ENCODE peak calls at places on chromosomes 5 and 9, in eight cellular contexts. One of them, this sample, is unnamed.

GRCh38 chr5:76468625-76469410 is 65.7 kb downstream of the IQGAP2 start:
- DNase-seq in CD8-positive, alpha-beta memory T cell: no peak
- DNase-seq in NCI-H345: no peak
- DNase-seq in AML-193: peak
- DNase-seq in stimulated activated naive CD8-positive, alpha-beta T cell treated with anti-CD3 and anti-CD28 coated beads, Interleukin-15, amount 100 ng/mL, for 72 hours: no peak
- DNase-seq in effector memory CD4-positive, alpha-beta T cell: no peak
- DNase-seq in activated naive CD4-positive, alpha-beta T cell treated with anti-CD3 and anti-CD28 coated beads, Interleukin-2, amount 50 U/mL, for 16 hours: no peak
- DNase-seq in glomerular endothelial cell: no peak
- DNase-seq in this sample: no peak

GRCh38 chr5:180169246-180170110 is 39.5 kb downstream of the RASGEF1C start:
- DNase-seq in CD8-positive, alpha-beta memory T cell: no peak
- DNase-seq in NCI-H345: no peak
- DNase-seq in AML-193: no peak
- DNase-seq in stimulated activated naive CD8-positive, alpha-beta T cell treated with anti-CD3 and anti-CD28 coated beads, Interleukin-15, amount 100 ng/mL, for 72 hours: no peak
- DNase-seq in effector memory CD4-positive, alpha-beta T cell: no peak
- DNase-seq in activated naive CD4-positive, alpha-beta T cell treated with anti-CD3 and anti-CD28 coated beads, Interleukin-2, amount 50 U/mL, for 16 hours: no peak
- DNase-seq in glomerular endothelial cell: no peak
- DNase-seq in this sample: no peak

GRCh38 chr9:6054280-6055099 is 39.1 kb upstream of the RANBP6 start:
- DNase-seq in CD8-positive, alpha-beta memory T cell: peak
- DNase-seq in NCI-H345: peak
- DNase-seq in AML-193: peak
- DNase-seq in stimulated activated naive CD8-positive, alpha-beta T cell treated with anti-CD3 and anti-CD28 coated beads, Interleukin-15, amount 100 ng/mL, for 72 hours: peak
- DNase-seq in effector memory CD4-positive, alpha-beta T cell: peak
- DNase-seq in activated naive CD4-positive, alpha-beta T cell treated with anti-CD3 and anti-CD28 coated beads, Interleukin-2, amount 50 U/mL, for 16 hours: peak
- DNase-seq in glomerular endothelial cell: peak
- DNase-seq in this sample: peak

GRCh38 chr5:127299678-127300077 is 9.1 kb downstream of the MEGF10 start:
- DNase-seq in CD8-positive, alpha-beta memory T cell: no peak
- DNase-seq in NCI-H345: no peak
- DNase-seq in AML-193: no peak
- DNase-seq in stimulated activated naive CD8-positive, alpha-beta T cell treated with anti-CD3 and anti-CD28 coated beads, Interleukin-15, amount 100 ng/mL, for 72 hours: no peak
- DNase-seq in effector memory CD4-positive, alpha-beta T cell: no peak
- DNase-seq in activated naive CD4-positive, alpha-beta T cell treated with anti-CD3 and anti-CD28 coated beads, Interleukin-2, amount 50 U/mL, for 16 hours: no peak
- DNase-seq in glomerular endothelial cell: no peak
- DNase-seq in this sample: no peak

GRCh38 chr5:25028994-25029393 is 384.2 kb upstream of the CDH10 start:
- DNase-seq in CD8-positive, alpha-beta memory T cell: no peak
- DNase-seq in NCI-H345: peak
- DNase-seq in AML-193: no peak
- DNase-seq in stimulated activated naive CD8-positive, alpha-beta T cell treated with anti-CD3 and anti-CD28 coated beads, Interleukin-15, amount 100 ng/mL, for 72 hours: no peak
- DNase-seq in effector memory CD4-positive, alpha-beta T cell: no peak
- DNase-seq in activated naive CD4-positive, alpha-beta T cell treated with anti-CD3 and anti-CD28 coated beads, Interleukin-2, amount 50 U/mL, for 16 hours: no peak
- DNase-seq in glomerular endothelial cell: no peak
- DNase-seq in this sample: no peak

GRCh38 chr9:26665676-26666075 is 226.9 kb downstream of the CAAP1 start:
- DNase-seq in CD8-positive, alpha-beta memory T cell: no peak
- DNase-seq in NCI-H345: no peak
- DNase-seq in AML-193: no peak
- DNase-seq in stimulated activated naive CD8-positive, alpha-beta T cell treated with anti-CD3 and anti-CD28 coated beads, Interleukin-15, amount 100 ng/mL, for 72 hours: no peak
- DNase-seq in effector memory CD4-positive, alpha-beta T cell: no peak
- DNase-seq in activated naive CD4-positive, alpha-beta T cell treated with anti-CD3 and anti-CD28 coated beads, Interleukin-2, amount 50 U/mL, for 16 hours: no peak
- DNase-seq in glomerular endothelial cell: no peak
- DNase-seq in this sample: no peak

GRCh38 chr9:105994970-105995369 is 300.6 kb downstream of the TMEM38B start:
- DNase-seq in CD8-positive, alpha-beta memory T cell: no peak
- DNase-seq in NCI-H345: peak
- DNase-seq in AML-193: no peak
- DNase-seq in stimulated activated naive CD8-positive, alpha-beta T cell treated with anti-CD3 and anti-CD28 coated beads, Interleukin-15, amount 100 ng/mL, for 72 hours: no peak
- DNase-seq in effector memory CD4-positive, alpha-beta T cell: no peak
- DNase-seq in activated naive CD4-positive, alpha-beta T cell treated with anti-CD3 and anti-CD28 coated beads, Interleukin-2, amount 50 U/mL, for 16 hours: no peak
- DNase-seq in glomerular endothelial cell: no peak
- DNase-seq in this sample: no peak

GRCh38 chr5:151075698-151076331 is 5.0 kb downstream of the TNIP1 start:
- DNase-seq in CD8-positive, alpha-beta memory T cell: no peak
- DNase-seq in NCI-H345: no peak
- DNase-seq in AML-193: no peak
- DNase-seq in stimulated activated naive CD8-positive, alpha-beta T cell treated with anti-CD3 and anti-CD28 coated beads, Interleukin-15, amount 100 ng/mL, for 72 hours: no peak
- DNase-seq in effector memory CD4-positive, alpha-beta T cell: no peak
- DNase-seq in activated naive CD4-positive, alpha-beta T cell treated with anti-CD3 and anti-CD28 coated beads, Interleukin-2, amount 50 U/mL, for 16 hours: no peak
- DNase-seq in glomerular endothelial cell: no peak
- DNase-seq in this sample: no peak

GRCh38 chr5:64807505-64807904 is 38.8 kb downstream of the CWC27 start:
- DNase-seq in CD8-positive, alpha-beta memory T cell: no peak
- DNase-seq in NCI-H345: no peak
- DNase-seq in AML-193: no peak
- DNase-seq in stimulated activated naive CD8-positive, alpha-beta T cell treated with anti-CD3 and anti-CD28 coated beads, Interleukin-15, amount 100 ng/mL, for 72 hours: no peak
- DNase-seq in effector memory CD4-positive, alpha-beta T cell: no peak
- DNase-seq in activated naive CD4-positive, alpha-beta T cell treated with anti-CD3 and anti-CD28 coated beads, Interleukin-2, amount 50 U/mL, for 16 hours: no peak
- DNase-seq in glomerular endothelial cell: no peak
- DNase-seq in this sample: no peak

GRCh38 chr5:96624631-96625030 is 37.5 kb upstream of the CAST start:
- DNase-seq in CD8-positive, alpha-beta memory T cell: no peak
- DNase-seq in NCI-H345: no peak
- DNase-seq in AML-193: no peak
- DNase-seq in stimulated activated naive CD8-positive, alpha-beta T cell treated with anti-CD3 and anti-CD28 coated beads, Interleukin-15, amount 100 ng/mL, for 72 hours: no peak
- DNase-seq in effector memory CD4-positive, alpha-beta T cell: no peak
- DNase-seq in activated naive CD4-positive, alpha-beta T cell treated with anti-CD3 and anti-CD28 coated beads, Interleukin-2, amount 50 U/mL, for 16 hours: no peak
- DNase-seq in glomerular endothelial cell: peak
- DNase-seq in this sample: no peak

GRCh38 chr5:41925555-41925946 is 470 bp downstream of the FBXO4 start:
- DNase-seq in CD8-positive, alpha-beta memory T cell: no peak
- DNase-seq in NCI-H345: peak
- DNase-seq in AML-193: no peak
- DNase-seq in stimulated activated naive CD8-positive, alpha-beta T cell treated with anti-CD3 and anti-CD28 coated beads, Interleukin-15, amount 100 ng/mL, for 72 hours: no peak
- DNase-seq in effector memory CD4-positive, alpha-beta T cell: no peak
- DNase-seq in activated naive CD4-positive, alpha-beta T cell treated with anti-CD3 and anti-CD28 coated beads, Interleukin-2, amount 50 U/mL, for 16 hours: peak
- DNase-seq in glomerular endothelial cell: peak
- DNase-seq in this sample: no peak

GRCh38 chr9:69380811-69381210 is 55.8 kb downstream of the ENTREP1 start:
- DNase-seq in CD8-positive, alpha-beta memory T cell: no peak
- DNase-seq in NCI-H345: no peak
- DNase-seq in AML-193: no peak
- DNase-seq in stimulated activated naive CD8-positive, alpha-beta T cell treated with anti-CD3 and anti-CD28 coated beads, Interleukin-15, amount 100 ng/mL, for 72 hours: no peak
- DNase-seq in effector memory CD4-positive, alpha-beta T cell: no peak
- DNase-seq in activated naive CD4-positive, alpha-beta T cell treated with anti-CD3 and anti-CD28 coated beads, Interleukin-2, amount 50 U/mL, for 16 hours: no peak
- DNase-seq in glomerular endothelial cell: no peak
- DNase-seq in this sample: no peak

GRCh38 chr9:114069476-114070187 is 8.5 kb downstream of the AMBP start:
- DNase-seq in CD8-positive, alpha-beta memory T cell: no peak
- DNase-seq in NCI-H345: no peak
- DNase-seq in AML-193: no peak
- DNase-seq in stimulated activated naive CD8-positive, alpha-beta T cell treated with anti-CD3 and anti-CD28 coated beads, Interleukin-15, amount 100 ng/mL, for 72 hours: no peak
- DNase-seq in effector memory CD4-positive, alpha-beta T cell: no peak
- DNase-seq in activated naive CD4-positive, alpha-beta T cell treated with anti-CD3 and anti-CD28 coated beads, Interleukin-2, amount 50 U/mL, for 16 hours: no peak
- DNase-seq in glomerular endothelial cell: no peak
- DNase-seq in this sample: no peak

GRCh38 chr5:16579142-16579541 is 37.7 kb downstream of the RETREG1 start:
- DNase-seq in CD8-positive, alpha-beta memory T cell: no peak
- DNase-seq in NCI-H345: peak
- DNase-seq in AML-193: no peak
- DNase-seq in stimulated activated naive CD8-positive, alpha-beta T cell treated with anti-CD3 and anti-CD28 coated beads, Interleukin-15, amount 100 ng/mL, for 72 hours: no peak
- DNase-seq in effector memory CD4-positive, alpha-beta T cell: no peak
- DNase-seq in activated naive CD4-positive, alpha-beta T cell treated with anti-CD3 and anti-CD28 coated beads, Interleukin-2, amount 50 U/mL, for 16 hours: no peak
- DNase-seq in glomerular endothelial cell: no peak
- DNase-seq in this sample: no peak

GRCh38 chr5:40441733-40442132 is 238.0 kb upstream of the PTGER4 start:
- DNase-seq in CD8-positive, alpha-beta memory T cell: peak
- DNase-seq in NCI-H345: no peak
- DNase-seq in AML-193: no peak
- DNase-seq in stimulated activated naive CD8-positive, alpha-beta T cell treated with anti-CD3 and anti-CD28 coated beads, Interleukin-15, amount 100 ng/mL, for 72 hours: no peak
- DNase-seq in effector memory CD4-positive, alpha-beta T cell: no peak
- DNase-seq in activated naive CD4-positive, alpha-beta T cell treated with anti-CD3 and anti-CD28 coated beads, Interleukin-2, amount 50 U/mL, for 16 hours: peak
- DNase-seq in glomerular endothelial cell: no peak
- DNase-seq in this sample: no peak

GRCh38 chr5:102554728-102555127 is 55.9 kb upstream of the SLCO6A1 start:
- DNase-seq in CD8-positive, alpha-beta memory T cell: no peak
- DNase-seq in NCI-H345: peak
- DNase-seq in AML-193: peak
- DNase-seq in stimulated activated naive CD8-positive, alpha-beta T cell treated with anti-CD3 and anti-CD28 coated beads, Interleukin-15, amount 100 ng/mL, for 72 hours: no peak
- DNase-seq in effector memory CD4-positive, alpha-beta T cell: no peak
- DNase-seq in activated naive CD4-positive, alpha-beta T cell treated with anti-CD3 and anti-CD28 coated beads, Interleukin-2, amount 50 U/mL, for 16 hours: no peak
- DNase-seq in glomerular endothelial cell: no peak
- DNase-seq in this sample: no peak

GRCh38 chr5:149434162-149435014 is 55.3 kb upstream of the IL17B start:
- DNase-seq in CD8-positive, alpha-beta memory T cell: peak
- DNase-seq in NCI-H345: peak
- DNase-seq in AML-193: peak
- DNase-seq in stimulated activated naive CD8-positive, alpha-beta T cell treated with anti-CD3 and anti-CD28 coated beads, Interleukin-15, amount 100 ng/mL, for 72 hours: peak
- DNase-seq in effector memory CD4-positive, alpha-beta T cell: peak
- DNase-seq in activated naive CD4-positive, alpha-beta T cell treated with anti-CD3 and anti-CD28 coated beads, Interleukin-2, amount 50 U/mL, for 16 hours: peak
- DNase-seq in glomerular endothelial cell: no peak
- DNase-seq in this sample: no peak

GRCh38 chr5:97194366-97194765 is 11.3 kb upstream of the RIOK2 start:
- DNase-seq in CD8-positive, alpha-beta memory T cell: no peak
- DNase-seq in NCI-H345: no peak
- DNase-seq in AML-193: peak
- DNase-seq in stimulated activated naive CD8-positive, alpha-beta T cell treated with anti-CD3 and anti-CD28 coated beads, Interleukin-15, amount 100 ng/mL, for 72 hours: no peak
- DNase-seq in effector memory CD4-positive, alpha-beta T cell: no peak
- DNase-seq in activated naive CD4-positive, alpha-beta T cell treated with anti-CD3 and anti-CD28 coated beads, Interleukin-2, amount 50 U/mL, for 16 hours: no peak
- DNase-seq in glomerular endothelial cell: no peak
- DNase-seq in this sample: no peak

GRCh38 chr5:154728884-154729283 is 26.3 kb upstream of the LARP1 start:
- DNase-seq in CD8-positive, alpha-beta memory T cell: no peak
- DNase-seq in NCI-H345: no peak
- DNase-seq in AML-193: no peak
- DNase-seq in stimulated activated naive CD8-positive, alpha-beta T cell treated with anti-CD3 and anti-CD28 coated beads, Interleukin-15, amount 100 ng/mL, for 72 hours: no peak
- DNase-seq in effector memory CD4-positive, alpha-beta T cell: no peak
- DNase-seq in activated naive CD4-positive, alpha-beta T cell treated with anti-CD3 and anti-CD28 coated beads, Interleukin-2, amount 50 U/mL, for 16 hours: no peak
- DNase-seq in glomerular endothelial cell: no peak
- DNase-seq in this sample: no peak

GRCh38 chr9:90523953-90524352 is 118.7 kb downstream of the DIRAS2 start:
- DNase-seq in CD8-positive, alpha-beta memory T cell: no peak
- DNase-seq in NCI-H345: no peak
- DNase-seq in AML-193: no peak
- DNase-seq in stimulated activated naive CD8-positive, alpha-beta T cell treated with anti-CD3 and anti-CD28 coated beads, Interleukin-15, amount 100 ng/mL, for 72 hours: no peak
- DNase-seq in effector memory CD4-positive, alpha-beta T cell: no peak
- DNase-seq in activated naive CD4-positive, alpha-beta T cell treated with anti-CD3 and anti-CD28 coated beads, Interleukin-2, amount 50 U/mL, for 16 hours: no peak
- DNase-seq in glomerular endothelial cell: no peak
- DNase-seq in this sample: no peak

GRCh38 chr9:3733039-3733408 is 207.2 kb upstream of the RFX3 start:
- DNase-seq in CD8-positive, alpha-beta memory T cell: no peak
- DNase-seq in NCI-H345: no peak
- DNase-seq in AML-193: no peak
- DNase-seq in stimulated activated naive CD8-positive, alpha-beta T cell treated with anti-CD3 and anti-CD28 coated beads, Interleukin-15, amount 100 ng/mL, for 72 hours: no peak
- DNase-seq in effector memory CD4-positive, alpha-beta T cell: no peak
- DNase-seq in activated naive CD4-positive, alpha-beta T cell treated with anti-CD3 and anti-CD28 coated beads, Interleukin-2, amount 50 U/mL, for 16 hours: no peak
- DNase-seq in glomerular endothelial cell: no peak
- DNase-seq in this sample: no peak

GRCh38 chr5:173395257-173395932 is 67.2 kb upstream of the STC2 start:
- DNase-seq in CD8-positive, alpha-beta memory T cell: no peak
- DNase-seq in NCI-H345: no peak
- DNase-seq in AML-193: no peak
- DNase-seq in stimulated activated naive CD8-positive, alpha-beta T cell treated with anti-CD3 and anti-CD28 coated beads, Interleukin-15, amount 100 ng/mL, for 72 hours: no peak
- DNase-seq in effector memory CD4-positive, alpha-beta T cell: no peak
- DNase-seq in activated naive CD4-positive, alpha-beta T cell treated with anti-CD3 and anti-CD28 coated beads, Interleukin-2, amount 50 U/mL, for 16 hours: no peak
- DNase-seq in glomerular endothelial cell: no peak
- DNase-seq in this sample: no peak

GRCh38 chr5:172744106-172745104 is 26.6 kb downstream of the DUSP1 start:
- DNase-seq in CD8-positive, alpha-beta memory T cell: no peak
- DNase-seq in NCI-H345: no peak
- DNase-seq in AML-193: no peak
- DNase-seq in stimulated activated naive CD8-positive, alpha-beta T cell treated with anti-CD3 and anti-CD28 coated beads, Interleukin-15, amount 100 ng/mL, for 72 hours: no peak
- DNase-seq in effector memory CD4-positive, alpha-beta T cell: no peak
- DNase-seq in activated naive CD4-positive, alpha-beta T cell treated with anti-CD3 and anti-CD28 coated beads, Interleukin-2, amount 50 U/mL, for 16 hours: no peak
- DNase-seq in glomerular endothelial cell: no peak
- DNase-seq in this sample: no peak

This sample was measured in iPS DF 6.9.